ENCODE peak calls at places on chromosomes 3 and 15, in seven cellular contexts. One of them, this sample, is unnamed.

GRCh38 chr15:34018021-34018645 is 20.9 kb downstream of the AVEN start:
- DNase-seq in EL: no peak
- DNase-seq in ACHN: no peak
- DNase-seq in naive thymus-derived CD8-positive, alpha-beta T cell: peak
- DNase-seq in T follicular helper cell: no peak
- DNase-seq in fibroblast of the aortic adventitia: no peak
- DNase-seq in activated naive CD4-positive, alpha-beta T cell: no peak
- DNase-seq in this sample: peak

GRCh38 chr3:13072239-13073041 is 789 bp downstream of the IQSEC1 start:
- DNase-seq in T follicular helper cell: no peak
- DNase-seq in EL: no peak
- DNase-seq in activated naive CD4-positive, alpha-beta T cell: no peak
- DNase-seq in ACHN: no peak
- DNase-seq in naive thymus-derived CD8-positive, alpha-beta T cell: no peak
- DNase-seq in fibroblast of the aortic adventitia: no peak
- DNase-seq in this sample: no peak

GRCh38 chr3:31885235-31885634 is 95.8 kb downstream of the OSBPL10 start:
- DNase-seq in ACHN: no peak
- DNase-seq in T follicular helper cell: no peak
- DNase-seq in fibroblast of the aortic adventitia: no peak
- DNase-seq in EL: no peak
- DNase-seq in activated naive CD4-positive, alpha-beta T cell: no peak
- DNase-seq in naive thymus-derived CD8-positive, alpha-beta T cell: no peak
- DNase-seq in this sample: no peak

GRCh38 chr3:49869525-49870126 is at the start of gene CAMKV:
- DNase-seq in ACHN: peak
- DNase-seq in naive thymus-derived CD8-positive, alpha-beta T cell: no peak
- DNase-seq in T follicular helper cell: no peak
- DNase-seq in fibroblast of the aortic adventitia: no peak
- DNase-seq in activated naive CD4-positive, alpha-beta T cell: no peak
- DNase-seq in EL: no peak
- DNase-seq in this sample: peak

GRCh38 chr3:129025108-129025507 is 24.0 kb downstream of the EFCC1 start:
- DNase-seq in naive thymus-derived CD8-positive, alpha-beta T cell: no peak
- DNase-seq in fibroblast of the aortic adventitia: no peak
- DNase-seq in EL: no peak
- DNase-seq in T follicular helper cell: no peak
- DNase-seq in activated naive CD4-positive, alpha-beta T cell: no peak
- DNase-seq in ACHN: no peak
- DNase-seq in this sample: no peak

GRCh38 chr15:73927476-73928240 is 1.4 kb downstream of the LOXL1 start:
- DNase-seq in EL: peak
- DNase-seq in T follicular helper cell: peak
- DNase-seq in fibroblast of the aortic adventitia: peak
- DNase-seq in naive thymus-derived CD8-positive, alpha-beta T cell: peak
- DNase-seq in ACHN: peak
- DNase-seq in activated naive CD4-positive, alpha-beta T cell: peak
- DNase-seq in this sample: peak

GRCh38 chr3:64873400-64873799 is 185.6 kb upstream of the ADAMTS9 start:
- DNase-seq in naive thymus-derived CD8-positive, alpha-beta T cell: no peak
- DNase-seq in activated naive CD4-positive, alpha-beta T cell: no peak
- DNase-seq in EL: no peak
- DNase-seq in T follicular helper cell: no peak
- DNase-seq in ACHN: no peak
- DNase-seq in fibroblast of the aortic adventitia: no peak
- DNase-seq in this sample: no peak

GRCh38 chr3:126548556-126549466 is 9.9 kb downstream of the C3orf22 start:
- DNase-seq in ACHN: no peak
- DNase-seq in T follicular helper cell: no peak
- DNase-seq in fibroblast of the aortic adventitia: no peak
- DNase-seq in EL: no peak
- DNase-seq in activated naive CD4-positive, alpha-beta T cell: no peak
- DNase-seq in naive thymus-derived CD8-positive, alpha-beta T cell: no peak
- DNase-seq in this sample: no peak

GRCh38 chr15:100252779-100253417 is 88.9 kb downstream of the ADAMTS17 start:
- DNase-seq in T follicular helper cell: no peak
- DNase-seq in ACHN: no peak
- DNase-seq in EL: no peak
- DNase-seq in fibroblast of the aortic adventitia: no peak
- DNase-seq in naive thymus-derived CD8-positive, alpha-beta T cell: no peak
- DNase-seq in activated naive CD4-positive, alpha-beta T cell: no peak
- DNase-seq in this sample: no peak

GRCh38 chr3:108461641-108462040 is 48.8 kb downstream of the MYH15 start:
- DNase-seq in EL: no peak
- DNase-seq in activated naive CD4-positive, alpha-beta T cell: no peak
- DNase-seq in ACHN: no peak
- DNase-seq in fibroblast of the aortic adventitia: peak
- DNase-seq in T follicular helper cell: no peak
- DNase-seq in naive thymus-derived CD8-positive, alpha-beta T cell: no peak
- DNase-seq in this sample: no peak

This sample was measured in T-helper 1 cell.